ENCODE peak calls at places on chromosomes 2 and 18, in nine cellular contexts. Z is breast epithelium, T is heart right ventricle, W is mammary epithelial cell, Y is fibroblast of lung, C is K562, J is aorta, F is AG04450, I is H1. G is an unnamed sample.

GRCh38 chr18:75915941-75916640 is 488.6 kb upstream of the SMIM21 start:
- DNase-seq in C (peak), Z (no peak), T (peak), I (peak), W (no peak), Y (no peak), F (no peak), J (no peak), G (peak)

GRCh38 chr2:154963509-154963908 is 265.0 kb downstream of the KCNJ3 start:
- DNase-seq in F (no peak), Z (no peak), C (no peak), I (no peak), W (no peak), Y (no peak), T (no peak), J (no peak), G (no peak)

GRCh38 chr2:22420076-22420475 is 964.9 kb upstream of the KLHL29 start:
- DNase-seq in Z (no peak), C (no peak), J (no peak), F (no peak), I (no peak), W (no peak), Y (no peak), T (no peak), G (no peak)

GRCh38 chr18:67467188-67467587 is 49.3 kb downstream of the DSEL start:
- DNase-seq in F (no peak), I (no peak), T (no peak), Z (no peak), Y (no peak), J (no peak), W (no peak), C (no peak), G (no peak)

GRCh38 chr2:241483305-241483704 is 25.1 kb downstream of the STK25 start:
- DNase-seq in J (no peak), I (no peak), Z (no peak), F (no peak), W (no peak), T (no peak), C (no peak), Y (no peak), G (no peak)

GRCh38 chr18:46712406-46712805 is 44.4 kb downstream of the ST8SIA5 start:
- DNase-seq in J (no peak), F (no peak), W (no peak), T (no peak), C (no peak), I (no peak), Y (peak), Z (no peak), G (no peak)

GRCh38 chr2:71150082-71150816 is 19.8 kb downstream of the MPHOSPH10 start:
- DNase-seq in C (no peak), Y (no peak), J (no peak), T (no peak), W (peak), Z (no peak), I (no peak), F (no peak), G (no peak)

GRCh38 chr18:41939326-41939725 is 15.7 kb upstream of the PIK3C3 start:
- DNase-seq in Y (no peak), I (no peak), C (no peak), J (no peak), F (no peak), T (no peak), Z (no peak), W (no peak), G (no peak)

GRCh38 chr2:119431155-119431975 is at the start of gene TMEM37:
- DNase-seq in C (peak), Y (peak), F (no peak), I (peak), Z (no peak), W (peak), J (peak), T (peak), G (no peak)

GRCh38 chr2:112891333-112891950 is 19.5 kb upstream of the IL37 start:
- DNase-seq in Z (no peak), W (peak), I (no peak), C (no peak), T (no peak), F (no peak), Y (no peak), J (no peak), G (no peak)

GRCh38 chr2:62216616-62217015 is 20.7 kb downstream of the B3GNT2 start:
- DNase-seq in T (no peak), W (peak), Z (no peak), I (no peak), C (no peak), Y (peak), F (peak), J (no peak), G (no peak)

GRCh38 chr2:12730265-12730664 is 13.5 kb downstream of the TRIB2 start:
- DNase-seq in T (no peak), J (no peak), Z (no peak), C (no peak), F (no peak), Y (no peak), W (no peak), I (no peak), G (no peak)

GRCh38 chr18:32308493-32309120 is 118.8 kb downstream of the MEP1B start:
- DNase-seq in Z (no peak), Y (peak), J (no peak), F (peak), W (peak), T (no peak), C (no peak), I (no peak), G (no peak)

GRCh38 chr2:218022131-218022850 is 19.5 kb upstream of the TNS1 start:
- DNase-seq in T (no peak), C (no peak), W (no peak), I (peak), Y (no peak), F (no peak), J (peak), Z (peak), G (no peak)

GRCh38 chr2:239268082-239268481 is 132.7 kb downstream of the HDAC4 start:
- DNase-seq in Y (no peak), J (no peak), C (no peak), I (no peak), Z (peak), T (peak), F (no peak), W (no peak), G (peak)

GRCh38 chr2:109031481-109032228 is 42.6 kb upstream of the EDAR start:
- DNase-seq in C (peak), F (no peak), W (peak), Z (no peak), J (peak), T (peak), Y (peak), I (peak), G (no peak)

GRCh38 chr18:23137093-23137640 is 1.9 kb downstream of the CABLES1 start:
- DNase-seq in J (no peak), Z (no peak), Y (peak), T (no peak), I (no peak), F (no peak), C (no peak), W (no peak), G (no peak)

DNA sequence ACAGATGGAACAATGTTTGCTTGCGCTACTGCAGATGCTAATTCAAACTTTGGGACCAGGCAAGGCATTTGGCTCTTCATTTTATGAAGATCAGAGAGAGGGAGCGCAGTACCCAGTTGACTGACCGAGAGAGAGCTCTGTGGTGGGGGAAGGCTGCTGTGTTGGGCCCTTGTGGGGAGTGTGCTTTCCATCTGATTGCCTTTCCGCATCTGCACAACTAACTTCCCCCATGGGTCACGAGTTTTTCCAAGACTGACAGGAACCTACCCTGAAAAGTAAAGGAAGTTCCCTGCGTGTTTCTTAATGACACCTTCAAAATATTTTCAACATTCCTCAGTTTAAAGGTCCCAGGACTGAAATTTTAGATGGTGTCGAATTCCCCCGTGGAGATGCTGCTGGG is 2.6 kb upstream of the ARHGAP25 start:
- DNase-seq in T (no peak), J (peak), F (no peak), I (no peak), Z (no peak), W (no peak), C (no peak), Y (no peak), G (no peak)
- H3K27ac ChIP-seq in T (no peak), J (no peak), F (no peak), I (no peak), Z (no peak), W (no peak), C (no peak), Y (no peak), G (no peak)

GRCh38 chr2:11102956-11103860 is 52.1 kb upstream of the SLC66A3 start:
- DNase-seq in F (no peak), I (no peak), J (no peak), Z (no peak), T (no peak), Y (no peak), C (no peak), W (no peak), G (no peak)
- H3K27ac ChIP-seq in F (no peak), I (no peak), J (no peak), Z (no peak), T (no peak), Y (no peak), C (no peak), W (no peak), G (no peak)

DNA sequence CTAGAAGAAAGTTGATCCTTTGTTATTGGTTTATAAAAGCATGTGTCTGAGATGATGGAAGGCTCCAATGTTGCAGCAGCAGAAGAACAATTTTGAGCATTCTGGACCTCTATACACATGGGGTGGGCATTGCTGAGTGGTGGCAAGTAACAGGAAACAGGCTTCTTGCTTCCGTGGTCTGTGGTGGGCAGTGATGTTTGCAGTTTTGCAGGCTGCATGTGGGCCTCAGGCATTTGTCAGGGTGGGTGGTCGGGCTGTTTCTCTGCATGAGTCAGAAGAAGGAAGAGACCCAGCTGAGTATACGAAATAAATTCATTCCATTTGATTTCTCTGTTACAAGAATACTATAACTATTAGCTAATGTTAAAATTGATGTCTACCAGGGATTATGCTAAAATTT is 239.5 kb upstream of the COL3A1 start:
- DNase-seq in C (no peak), J (no peak), F (no peak), Y (peak), I (no peak), T (no peak), W (no peak), Z (no peak), G (no peak)
- H3K27ac ChIP-seq in C (no peak), J (no peak), F (no peak), Y (no peak), I (no peak), T (no peak), W (no peak), Z (no peak), G (no peak)

GRCh38 chr2:226733189-226733858 is 66.3 kb downstream of the IRS1 start:
- DNase-seq in W (no peak), C (no peak), Y (peak), I (no peak), J (no peak), T (no peak), F (no peak), Z (no peak), G (no peak)
- H3K27ac ChIP-seq in W (no peak), C (no peak), Y (no peak), I (no peak), J (no peak), T (no peak), F (no peak), Z (peak), G (no peak)

DNA sequence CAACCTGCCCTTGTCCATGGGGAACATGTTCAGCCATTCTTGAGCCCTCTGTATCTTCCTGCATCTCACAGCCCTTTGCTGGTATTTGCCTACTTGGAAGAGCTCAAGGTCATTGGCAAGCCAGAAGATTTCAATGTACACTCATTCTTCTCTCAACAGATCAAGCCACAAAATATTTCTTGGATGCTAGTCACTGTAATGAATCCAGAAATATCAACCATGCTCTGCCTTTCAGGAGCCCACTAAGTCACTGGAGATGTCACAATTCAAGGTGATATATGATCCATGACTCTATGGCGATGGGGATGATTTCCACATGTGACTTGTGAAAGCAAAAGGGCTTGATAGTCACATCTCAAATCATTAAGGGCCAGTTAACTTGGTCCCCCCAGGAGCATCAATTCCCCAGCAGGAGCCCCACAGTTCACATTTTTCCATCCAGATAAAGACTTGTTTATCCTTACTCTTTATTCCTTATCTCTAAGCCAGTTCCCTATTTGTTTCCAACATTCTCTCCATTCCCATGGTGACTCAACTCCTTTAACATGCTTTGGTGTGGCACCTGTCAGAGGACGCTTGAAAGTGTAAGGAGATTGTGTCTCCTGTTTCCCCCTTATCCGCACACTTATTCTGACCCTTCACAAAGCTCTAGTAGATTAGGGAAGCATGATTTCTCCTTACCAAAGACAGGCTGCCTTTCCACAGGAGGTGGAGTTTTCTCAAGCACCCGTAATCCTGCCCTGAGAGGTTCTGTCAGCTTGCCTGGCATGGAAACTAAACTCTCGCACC is 15.8 kb downstream of the PKDCC start:
- DNase-seq in J (no peak), Y (peak), W (no peak), Z (no peak), F (peak), C (no peak), T (no peak), I (no peak), G (no peak)
- H3K27ac ChIP-seq in J (peak), Y (peak), W (no peak), Z (no peak), F (peak), C (no peak), T (no peak), I (no peak), G (no peak)

GRCh38 chr2:233481368-233482142 is 85.0 kb downstream of the USP40 start:
- DNase-seq in W (no peak), C (no peak), F (no peak), J (no peak), T (no peak), Y (peak), Z (no peak), I (no peak), G (no peak)
- H3K27ac ChIP-seq in W (no peak), C (no peak), F (no peak), J (peak), T (no peak), Y (no peak), Z (peak), I (no peak), G (no peak)

GRCh38 chr2:221573430-221574230 is 1.5 kb upstream of the EPHA4 start:
- DNase-seq in F (peak), Y (peak), W (peak), I (peak), J (peak), T (peak), C (peak), Z (peak), G (peak)

GRCh38 chr2:221574231-221574570 is 2.1 kb upstream of the EPHA4 start:
- DNase-seq in J (no peak), Z (no peak), Y (no peak), F (no peak), T (no peak), W (no peak), I (no peak), C (no peak), G (no peak)

GRCh38 chr2:221571391-221572179 is 519 bp downstream of the EPHA4 start:
- DNase-seq in Y (peak), Z (no peak), I (peak), T (peak), F (no peak), J (peak), W (peak), C (no peak), G (no peak)

GRCh38 chr2:221572180-221572820 is at the start of gene EPHA4:
- DNase-seq in I (peak), C (peak), J (peak), F (peak), Z (peak), Y (peak), T (peak), W (peak), G (peak)

GRCh38 chr2:221572821-221573429 is 821 bp upstream of the EPHA4 start:
- DNase-seq in C (no peak), Z (no peak), T (peak), I (peak), W (peak), J (peak), Y (peak), F (no peak), G (no peak)
- H3K27ac ChIP-seq in C (no peak), Z (peak), T (peak), I (no peak), W (no peak), J (peak), Y (peak), F (peak), G (peak)

GRCh38 chr2:68798574-68798973 is 64.0 kb downstream of the ARHGAP25 start:
- DNase-seq in F (no peak), Z (no peak), C (no peak), W (no peak), I (no peak), T (no peak), Y (no peak), J (no peak), G (no peak)

GRCh38 chr2:68799138-68799537 is 64.5 kb downstream of the ARHGAP25 start:
- DNase-seq in J (no peak), C (no peak), Z (no peak), T (no peak), F (no peak), W (peak), Y (no peak), I (no peak), G (no peak)

GRCh38 chr2:68796306-68796905 is 61.8 kb downstream of the ARHGAP25 start:
- DNase-seq in W (no peak), I (no peak), T (no peak), J (no peak), Z (no peak), F (no peak), Y (peak), C (no peak), G (no peak)

GRCh38 chr2:68799615-68800400 is 65.2 kb downstream of the ARHGAP25 start:
- DNase-seq in F (no peak), W (peak), J (no peak), I (no peak), C (no peak), Z (no peak), T (no peak), Y (no peak), G (no peak)

GRCh38 chr2:68800517-68800916 is 65.9 kb downstream of the ARHGAP25 start:
- DNase-seq in J (no peak), Z (no peak), C (no peak), Y (no peak), T (no peak), W (no peak), I (no peak), F (no peak), G (no peak)
- H3K27ac ChIP-seq in J (no peak), Z (peak), C (no peak), Y (no peak), T (no peak), W (peak), I (no peak), F (no peak), G (no peak)

DNA sequence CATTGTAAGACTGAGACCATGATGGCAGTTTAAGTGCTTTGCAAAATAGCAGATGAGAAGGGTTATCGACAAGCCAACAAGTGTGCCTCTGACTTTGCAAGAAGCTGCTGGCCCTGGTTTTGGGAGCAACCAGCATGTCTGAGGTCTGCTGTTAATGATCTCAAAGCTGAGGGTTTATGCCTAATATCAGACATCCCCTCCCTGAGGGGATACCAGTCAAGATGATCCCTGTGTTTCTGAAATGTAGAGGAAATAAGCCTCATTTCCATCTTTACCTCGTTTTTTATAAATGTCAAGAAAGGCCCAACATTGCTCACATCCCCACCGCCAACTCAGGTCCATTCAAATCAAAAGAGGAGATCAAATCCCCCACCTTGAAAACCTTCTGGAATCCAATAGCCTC is 120.6 kb downstream of the MYCN start:
- DNase-seq in Y (no peak), F (no peak), Z (no peak), I (no peak), T (no peak), W (no peak), C (no peak), J (no peak), G (no peak)
- H3K27ac ChIP-seq in Y (no peak), F (no peak), Z (no peak), I (no peak), T (no peak), W (no peak), C (no peak), J (no peak), G (no peak)

GRCh38 chr18:14189858-14190257 is 57.6 kb upstream of the ZNF519 start:
- DNase-seq in F (no peak), Y (peak), T (no peak), I (no peak), J (no peak), C (no peak), W (peak), Z (no peak), G (no peak)
- H3K27ac ChIP-seq in F (no peak), Y (no peak), T (no peak), I (no peak), J (no peak), C (no peak), W (no peak), Z (no peak), G (no peak)